ENCODE peak calls at places on chromosome 22, in seven cellular contexts. R is lower leg skin, H is A549, I is adrenal gland, D is IMR-90, L is body of pancreas, T is gastrocnemius medialis. A is an unnamed sample.

GRCh38 chr22:42188808-42189447 is 58.3 kb upstream of the CYP2D6 start:
- DNase-seq in D (peak; percentile 55), L (no peak), I (no peak), H (peak; percentile 36), T (no peak), R (peak; percentile 40), A (peak; percentile 26)

GRCh38 chr22:26124991-26125725 is 44.1 kb upstream of the SEZ6L start:
- DNase-seq in I (no peak), R (no peak), H (no peak), L (no peak), T (no peak), D (no peak), A (no peak)

GRCh38 chr22:46008291-46008690 is 31.3 kb upstream of the WNT7B start:
- DNase-seq in T (no peak), L (no peak), I (no peak), R (no peak), D (no peak), H (no peak), A (no peak)

GRCh38 chr22:49693848-49694247 is 133.8 kb downstream of the BRD1 start:
- DNase-seq in H (no peak), L (no peak), T (no peak), I (no peak), D (no peak), R (no peak), A (no peak)

GRCh38 chr22:46018859-46019258 is 41.9 kb upstream of the WNT7B start:
- DNase-seq in H (no peak), D (no peak), T (no peak), L (no peak), I (no peak), R (no peak), A (no peak)

GRCh38 chr22:18152519-18152918 is 2.5 kb downstream of the USP18 start:
- DNase-seq in I (no peak), R (peak; percentile 68), H (no peak), D (no peak), L (no peak), T (no peak), A (no peak)

GRCh38 chr22:40499187-40499753 is 128.9 kb downstream of the SGSM3 start:
- DNase-seq in D (peak; percentile 99), L (peak; percentile 30), T (no peak), H (peak; percentile 60), I (peak; percentile 72), R (no peak), A (peak; percentile 54)

GRCh38 chr22:40487663-40488249 is 117.4 kb downstream of the SGSM3 start:
- DNase-seq in H (peak; percentile 28), I (no peak), L (no peak), R (no peak), T (no peak), D (peak; percentile 47), A (no peak)

GRCh38 chr22:42608481-42609361 is 6.0 kb downstream of the POLDIP3 start:
- DNase-seq in D (peak; percentile 76), R (no peak), L (no peak), I (no peak), H (no peak), T (no peak), A (peak; percentile 49)

GRCh38 chr22:40107244-40107643 is 70.5 kb upstream of the TNRC6B start:
- DNase-seq in T (no peak), I (no peak), L (no peak), H (no peak), R (no peak), D (no peak), A (no peak)

GRCh38 chr22:24516301-24516737 is 21.2 kb downstream of the UPB1 start:
- DNase-seq in R (no peak), H (peak; percentile 21), L (no peak), D (peak; percentile 93), I (peak; percentile 31), T (no peak), A (peak; percentile 42)

GRCh38 chr22:50739894-50740293 is 1.9 kb downstream of the ACR start:
- DNase-seq in L (no peak), I (no peak), T (no peak), D (no peak), H (no peak), R (peak; percentile 74), A (no peak)

GRCh38 chr22:49672013-49672516 is 155.6 kb downstream of the BRD1 start:
- DNase-seq in T (no peak), H (no peak), D (no peak), I (no peak), R (peak; percentile 54), L (no peak), A (no peak)

GRCh38 chr22:37199103-37199838 is 11.2 kb upstream of the C1QTNF6 start:
- DNase-seq in I (peak; percentile 100), H (peak; percentile 74), D (peak; percentile 96), R (peak; percentile 100), L (peak; percentile 99), T (peak; percentile 98), A (peak; percentile 73)
- TF ChIP-seq POLR2A in I (peak; percentile 97), H (peak; percentile 73), D (peak; percentile 72), R (peak; percentile 96), L (peak; percentile 99), T (peak; percentile 99), A (peak; percentile 82)

DNA sequence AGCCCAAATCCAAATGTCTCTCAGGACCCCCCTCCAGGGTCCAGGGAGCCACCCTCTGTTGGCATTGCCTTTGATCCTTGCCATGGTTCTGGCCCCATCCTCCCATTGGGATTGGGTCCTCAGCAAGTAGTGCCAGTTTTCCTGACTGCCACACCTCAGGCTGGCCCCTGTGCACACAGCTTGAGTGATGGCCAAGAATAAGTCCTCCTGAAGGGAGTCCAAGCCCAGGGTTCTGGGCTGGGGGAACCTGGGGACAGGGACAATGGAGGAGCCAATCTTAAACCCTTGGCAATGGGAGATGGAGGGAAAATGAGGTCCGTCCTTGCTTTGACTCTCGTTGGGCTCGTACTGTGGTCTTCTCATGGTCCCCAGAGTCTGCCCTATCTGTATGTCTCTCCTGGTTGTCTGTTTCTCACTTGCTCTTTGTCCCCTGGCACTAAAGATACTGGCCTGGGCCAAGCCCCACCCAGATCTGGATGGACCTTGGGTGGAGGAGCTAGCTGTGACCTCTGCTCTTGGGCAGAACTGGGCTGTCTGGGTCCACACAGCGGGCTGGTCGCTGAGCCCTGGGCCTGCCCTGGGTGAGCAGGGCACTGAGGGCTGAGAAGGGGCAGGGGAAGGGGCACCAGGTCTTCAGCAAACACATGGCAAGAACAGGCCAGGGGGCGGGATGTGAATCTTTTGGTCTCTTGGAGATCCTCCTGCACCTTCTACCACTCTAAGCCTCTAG is 2.9 kb downstream of the SOX10 start:
- DNase-seq in L (no peak), H (no peak), I (peak; percentile 23), T (no peak), D (no peak), R (no peak), A (no peak)
- TF ChIP-seq POLR2A in L (no peak), H (no peak), I (no peak), T (no peak), D (no peak), R (no peak), A (no peak)

GRCh38 chr22:19175026-19175601 is 3.4 kb downstream of the SLC25A1 start:
- DNase-seq in I (no peak), L (no peak), T (no peak), D (no peak), R (no peak), H (no peak), A (no peak)
- TF ChIP-seq POLR2A in I (no peak), L (no peak), T (no peak), D (no peak), R (no peak), H (no peak), A (no peak)

DNA sequence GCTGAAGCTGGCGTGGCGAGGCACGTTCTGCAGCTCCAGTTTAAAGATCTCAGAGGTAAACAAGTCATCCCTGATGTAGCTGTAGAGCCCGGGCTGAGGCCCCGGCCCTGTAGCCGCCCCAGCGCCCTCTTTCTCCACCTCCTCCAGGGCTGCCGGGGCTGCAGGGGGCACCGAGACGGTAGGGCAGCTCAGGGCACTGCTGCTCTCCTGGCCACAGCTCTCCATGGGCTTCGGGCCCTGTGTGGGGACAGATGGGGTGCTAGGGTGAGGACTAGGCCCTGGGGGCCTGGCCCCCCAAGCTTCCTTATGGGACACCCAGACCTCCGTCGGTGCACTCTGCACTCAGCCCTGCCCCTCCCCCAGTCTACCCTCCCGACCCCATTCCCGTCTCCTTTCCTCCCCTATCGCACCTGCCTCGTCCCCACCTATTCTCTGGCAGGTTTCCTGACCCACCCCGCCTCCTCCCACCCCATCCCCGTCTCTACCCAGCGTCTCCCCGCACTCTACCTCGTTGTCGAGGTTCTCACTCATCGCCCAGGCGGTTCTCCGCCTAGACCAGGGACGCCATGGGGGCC is 559 bp downstream of the RANBP1 start:
- DNase-seq in H (no peak), I (no peak), R (no peak), D (no peak), T (no peak), L (no peak), A (no peak)
- TF ChIP-seq POLR2A in H (no peak), I (no peak), R (no peak), D (no peak), T (no peak), L (no peak), A (no peak)

DNA sequence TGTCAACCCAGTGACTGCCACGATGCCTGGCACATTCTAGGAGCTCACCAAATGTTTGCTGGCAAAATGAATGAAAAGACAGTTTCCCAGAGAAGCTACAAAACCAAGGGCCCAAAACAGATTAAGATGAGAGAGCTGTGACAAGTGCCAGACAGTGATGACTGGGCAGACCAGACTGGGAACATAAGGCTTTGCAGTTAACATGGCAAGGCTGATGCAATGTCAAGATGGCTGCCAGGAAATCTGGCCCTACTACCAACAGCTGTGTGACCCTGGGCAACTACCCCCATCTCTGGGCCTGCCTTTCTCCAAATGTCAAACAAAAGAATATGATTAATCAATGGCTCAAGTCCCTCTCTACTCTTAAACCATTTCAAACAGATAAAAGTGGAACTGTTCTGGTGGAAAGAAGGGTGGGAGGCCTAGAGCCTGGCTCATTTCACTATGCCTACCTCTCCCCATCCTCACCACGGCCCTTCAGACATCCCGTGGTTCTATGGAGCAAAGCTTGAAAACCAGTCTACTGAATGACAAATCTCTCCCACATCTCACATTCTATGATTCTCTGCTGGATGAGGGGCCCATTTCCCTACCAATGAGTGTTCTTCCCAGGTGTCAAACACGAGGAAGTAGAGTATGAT is 12.8 kb downstream of the AP1B1 start:
- DNase-seq in I (peak; percentile 42), T (peak; percentile 80), D (peak; percentile 19), L (no peak), H (no peak), R (no peak), A (no peak)
- TF ChIP-seq POLR2A in I (no peak), T (no peak), D (no peak), L (no peak), H (no peak), R (no peak), A (no peak)

DNA sequence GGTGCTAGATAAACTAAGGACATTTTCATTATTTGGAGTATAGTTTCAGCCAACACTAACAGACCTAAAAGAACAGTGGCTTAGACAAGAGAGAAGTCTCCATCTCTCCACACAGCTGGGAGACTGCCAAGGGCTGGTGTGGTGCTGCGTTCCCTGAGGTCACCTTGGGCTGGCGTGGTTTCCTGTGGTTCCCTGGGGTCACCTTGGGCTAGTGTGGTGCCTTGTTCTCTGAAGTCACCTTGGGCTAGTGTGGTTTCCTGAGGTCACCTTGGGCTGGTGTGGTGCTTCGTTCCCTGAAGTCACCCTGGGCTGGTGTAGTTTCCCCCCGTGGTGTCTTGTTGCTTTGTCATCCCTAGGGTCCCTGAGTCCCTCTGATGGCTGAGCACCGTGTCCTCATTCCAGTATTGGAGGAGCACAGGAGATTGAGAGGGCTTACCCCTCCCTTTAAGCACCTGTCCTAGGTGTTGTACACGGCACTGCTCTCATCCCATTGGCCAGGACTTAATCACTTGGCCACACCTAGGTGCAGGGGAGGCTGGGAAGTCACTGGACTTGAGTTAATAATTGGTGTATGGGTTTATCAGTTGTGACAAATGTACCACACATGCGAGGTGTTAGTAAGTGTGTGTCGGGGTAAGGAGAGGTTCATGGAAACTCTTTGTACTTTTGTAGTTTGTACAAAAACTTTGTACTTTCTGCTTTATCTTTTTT is 14.9 kb downstream of the SAMM50 start:
- DNase-seq in D (no peak), L (no peak), I (no peak), T (no peak), R (peak; percentile 43), H (no peak), A (no peak)
- TF ChIP-seq POLR2A in D (no peak), L (no peak), I (no peak), T (no peak), R (no peak), H (no peak), A (no peak)